ENCODE peak calls at places on chromosomes 5 and 9, in eight cellular contexts. R is K562, O is DND-41, P is cardiac muscle cell, J is HepG2, G is fibroblast of the aortic adventitia, D is lower leg skin, A is IMR-90. E is an unnamed sample.

GRCh38 chr9:17225407-17225806 is 90.6 kb downstream of the CNTLN start:
- DNase-seq in R (no peak), O (no peak), P (no peak), J (no peak), G (no peak), D (no peak), A (no peak), E (no peak)

GRCh38 chr9:129311638-129312037 is 133.6 kb upstream of the IER5L start:
- DNase-seq in R (no peak), O (no peak), P (no peak), J (no peak), G (no peak), D (no peak), A (no peak), E (no peak)

GRCh38 chr9:110125207-110125751 is 82.7 kb downstream of the C9orf152 start:
- DNase-seq in R (no peak), O (no peak), P (peak; percentile 99), J (peak; percentile 95), G (peak; percentile 99), D (peak; percentile 58), A (peak; percentile 98), E (no peak)

GRCh38 chr5:167634432-167634831 is 657.0 kb upstream of the WWC1 start:
- DNase-seq in R (no peak), O (no peak), P (peak; percentile 42), J (no peak), G (peak; percentile 59), D (no peak), A (peak; percentile 74), E (no peak)

GRCh38 chr5:83527191-83527590 is 55.6 kb downstream of the VCAN start:
- DNase-seq in R (no peak), O (no peak), P (no peak), J (no peak), G (no peak), D (no peak), A (no peak), E (no peak)

GRCh38 chr9:120942186-120943001 is 15.8 kb upstream of the TRAF1 start:
- DNase-seq in R (no peak), O (no peak), P (no peak), J (no peak), G (peak; percentile 58), D (no peak), A (no peak), E (no peak)

GRCh38 chr5:136638084-136638483 is 272.7 kb upstream of the TRPC7 start:
- DNase-seq in R (no peak), O (no peak), P (no peak), J (no peak), G (peak; percentile 11), D (no peak), A (no peak), E (no peak)

GRCh38 chr5:133222979-133223378 is 171.2 kb downstream of the HSPA4 start:
- DNase-seq in R (no peak), O (no peak), P (no peak), J (no peak), G (no peak), D (no peak), A (no peak), E (no peak)

GRCh38 chr5:151881626-151882225 is 42.9 kb downstream of the GLRA1 start:
- DNase-seq in R (no peak), O (no peak), P (no peak), J (peak; percentile 17), G (no peak), D (no peak), A (no peak), E (no peak)

GRCh38 chr5:93675458-93676450 is 65.6 kb downstream of the POU5F2 start:
- DNase-seq in R (no peak), O (no peak), P (no peak), J (no peak), G (no peak), D (no peak), A (peak; percentile 49), E (no peak)

GRCh38 chr9:95725045-95725444 is 150.4 kb upstream of the ERCC6L2 start:
- DNase-seq in R (no peak), O (no peak), P (no peak), J (peak; percentile 68), G (no peak), D (no peak), A (no peak), E (no peak)

DNA sequence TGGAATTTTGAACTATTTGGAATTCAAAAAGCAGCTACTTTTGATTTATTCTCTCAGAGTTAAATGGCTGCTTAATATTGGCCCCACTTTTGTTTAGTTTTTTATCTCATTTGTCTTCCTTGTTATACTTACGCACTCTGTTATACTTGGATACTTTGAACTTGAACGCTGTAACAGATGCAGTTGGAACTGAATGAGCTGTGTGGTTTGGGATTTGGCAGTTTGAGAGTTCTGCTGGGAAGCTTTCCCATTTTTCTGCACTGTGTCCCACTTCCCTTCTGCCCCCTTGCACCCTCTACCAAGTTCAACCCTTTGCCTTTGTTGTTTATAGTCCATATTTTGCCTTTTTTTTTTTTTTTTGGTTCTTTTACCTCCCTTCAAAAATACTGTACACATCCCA is 3.8 kb downstream of the RHOBTB3 start:
- DNase-seq in R (no peak), O (no peak), P (peak; percentile 78), J (no peak), G (peak; percentile 92), D (no peak), A (peak; percentile 58), E (no peak)
- H3K4me3 ChIP-seq in R (peak overlapping the region; percentile 81), O (no peak overlapping the region), P (peak overlapping the region; percentile 96), J (no peak overlapping the region), G (peak overlapping the region; percentile 88), D (no peak overlapping the region), A (peak overlapping the region; percentile 98), E (no peak overlapping the region)

GRCh38 chr5:96327728-96328127 is 105.3 kb downstream of the PCSK1 start:
- DNase-seq in R (no peak), O (no peak), P (no peak), J (no peak), G (no peak), D (no peak), A (peak; percentile 40), E (peak; percentile 24)

GRCh38 chr5:96331210-96331609 is 101.8 kb downstream of the PCSK1 start:
- DNase-seq in R (no peak), O (no peak), P (peak; percentile 55), J (no peak), G (peak; percentile 38), D (no peak), A (no peak), E (no peak)

GRCh38 chr5:96329886-96330531 is 103.0 kb downstream of the PCSK1 start:
- DNase-seq in R (no peak), O (no peak), P (no peak), J (no peak), G (no peak), D (no peak), A (no peak), E (no peak)

GRCh38 chr5:96330532-96331140 is 102.4 kb downstream of the PCSK1 start:
- DNase-seq in R (no peak), O (no peak), P (no peak), J (no peak), G (no peak), D (no peak), A (no peak), E (no peak)

GRCh38 chr5:96329294-96329693 is 103.8 kb downstream of the PCSK1 start:
- DNase-seq in R (no peak), O (no peak), P (no peak), J (no peak), G (no peak), D (no peak), A (no peak), E (no peak)
- TF ChIP-seq CTCF in R (no peak), O (no peak), P (no peak), J (no peak), G (no peak), D (no peak), A (no peak), E (no peak)

GRCh38 chr5:128596071-128596470 is 58.0 kb upstream of the FBN2 start:
- DNase-seq in R (no peak), O (no peak), P (peak; percentile 67), J (no peak), G (peak; percentile 37), D (no peak), A (peak; percentile 20), E (no peak)

GRCh38 chr5:128587275-128587674 is 49.2 kb upstream of the FBN2 start:
- DNase-seq in R (no peak), O (no peak), P (no peak), J (no peak), G (no peak), D (no peak), A (no peak), E (no peak)

GRCh38 chr5:128586848-128587247 is 48.8 kb upstream of the FBN2 start:
- DNase-seq in R (no peak), O (no peak), P (no peak), J (no peak), G (no peak), D (no peak), A (peak; percentile 43), E (no peak)

GRCh38 chr5:128597151-128597550 is 59.1 kb upstream of the FBN2 start:
- DNase-seq in R (no peak), O (no peak), P (no peak), J (no peak), G (no peak), D (no peak), A (no peak), E (no peak)

DNA sequence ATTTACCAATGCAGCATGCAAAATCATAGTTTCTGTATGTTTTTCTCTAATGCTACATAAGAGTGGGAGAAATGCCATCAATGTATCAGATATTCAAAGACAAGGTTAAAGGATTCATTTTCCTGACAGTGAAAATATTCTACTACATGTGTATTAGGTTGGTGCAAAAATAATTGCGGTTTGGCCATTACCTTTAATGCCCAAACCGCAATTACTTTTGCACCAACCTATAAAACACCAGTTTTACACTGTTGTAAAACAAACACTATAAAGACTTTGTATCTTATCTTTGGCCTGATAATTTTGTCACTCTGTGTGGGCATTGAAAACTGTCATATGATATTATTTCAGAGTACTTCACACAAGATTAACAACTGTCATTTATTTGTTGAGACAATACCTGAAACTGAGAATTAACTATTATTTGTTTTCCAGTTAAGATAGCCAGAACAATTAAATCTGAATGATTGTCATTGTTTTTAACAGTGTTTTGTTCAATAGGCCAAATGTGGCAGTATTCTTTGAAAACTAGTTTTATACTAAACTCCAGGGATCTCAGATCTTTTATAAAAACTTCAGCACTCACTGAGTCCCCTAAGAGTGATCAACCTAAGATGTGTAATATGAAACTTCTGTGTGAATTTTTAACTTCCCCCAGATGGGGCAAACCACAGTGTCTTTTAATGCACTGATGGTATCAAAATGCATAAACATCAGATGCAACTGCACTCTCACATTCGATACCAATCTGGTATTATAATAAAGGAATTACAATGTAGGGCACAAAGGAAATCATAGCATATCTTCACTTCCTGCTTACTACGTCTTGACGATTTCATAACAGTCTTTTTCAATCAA is 53.8 kb upstream of the FBN2 start:
- DNase-seq in R (no peak), O (no peak), P (no peak), J (no peak), G (no peak), D (no peak), A (no peak), E (no peak)
- H3K4me3 ChIP-seq in R (no peak overlapping the region), O (no peak overlapping the region), P (no peak overlapping the region), J (no peak overlapping the region), G (no peak overlapping the region), D (no peak overlapping the region), A (no peak overlapping the region), E (no peak overlapping the region)

DNA sequence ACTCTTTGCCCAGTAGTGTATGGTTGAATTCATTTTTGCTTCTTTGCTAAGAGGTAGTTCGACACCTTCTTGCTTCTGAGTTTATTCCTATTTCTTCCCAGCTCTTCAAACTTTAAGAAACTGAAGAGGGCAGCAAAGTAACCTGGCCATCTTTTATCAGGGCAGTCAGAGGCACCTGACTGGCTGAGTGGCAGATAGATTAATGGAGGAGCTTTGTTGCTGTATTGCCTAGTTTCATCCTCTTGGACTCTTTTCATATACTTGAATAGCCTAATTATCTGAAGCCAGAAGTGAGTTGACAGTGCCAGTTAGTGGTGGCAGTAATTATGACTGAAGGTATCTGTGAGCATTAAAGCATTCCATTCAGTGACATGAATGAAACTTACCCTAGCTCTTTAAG is 82.5 kb downstream of the UHRF2 start:
- DNase-seq in R (no peak), O (no peak), P (no peak), J (no peak), G (no peak), D (no peak), A (no peak), E (no peak)
- TF ChIP-seq CTCF in R (no peak), O (no peak), P (no peak), J (no peak), G (no peak), D (no peak), A (no peak), E (no peak)

E was measured in BE2C.